ENCODE peak calls at places on chromosomes 12 and 14, in eight cellular contexts. L, E, M, X, R, W, B and A are unnamed samples.

GRCh38 chr12:131882804-131883520 is 11.5 kb upstream of the ULK1 start:
- DNase-seq in L (no peak), E (peak), M (no peak), X (no peak), R (no peak), W (no peak), B (no peak), A (no peak)

GRCh38 chr14:36619131-36619530 is 36.7 kb upstream of the NKX2-8 start:
- DNase-seq in L (no peak), E (no peak), M (no peak), X (no peak), R (no peak), W (no peak), B (no peak), A (no peak)

GRCh38 chr12:57793920-57794319 is 11.3 kb downstream of the TSFM start:
- DNase-seq in L (no peak), E (peak), M (no peak), X (no peak), R (no peak), W (no peak), B (no peak), A (peak)

GRCh38 chr12:64528616-64529015 is 76.7 kb downstream of the TBK1 start:
- DNase-seq in L (no peak), E (peak), M (peak), X (no peak), R (no peak), W (no peak), B (no peak), A (no peak)

GRCh38 chr14:61188196-61188595 is 92.9 kb downstream of the TMEM30B start:
- DNase-seq in L (no peak), E (peak), M (no peak), X (no peak), R (no peak), W (no peak), B (no peak), A (no peak)

GRCh38 chr12:7155471-7156034 is 25.4 kb downstream of the CLSTN3 start:
- DNase-seq in L (peak), E (no peak), M (peak), X (no peak), R (no peak), W (no peak), B (no peak), A (no peak)

GRCh38 chr14:105168979-105169507 is 467 bp upstream of the JAG2 start:
- DNase-seq in L (peak), E (no peak), M (peak), X (peak), R (no peak), W (no peak), B (no peak), A (no peak)

GRCh38 chr12:24027352-24027751 is 77.9 kb upstream of the SOX5 start:
- DNase-seq in L (no peak), E (no peak), M (no peak), X (no peak), R (no peak), W (no peak), B (no peak), A (no peak)

GRCh38 chr12:92136883-92137582 is 8.6 kb downstream of the BTG1 start:
- DNase-seq in L (no peak), E (peak), M (no peak), X (no peak), R (no peak), W (no peak), B (no peak), A (peak)

GRCh38 chr12:110590806-110591326 is 7.7 kb upstream of the PPTC7 start:
- DNase-seq in L (no peak), E (no peak), M (no peak), X (peak), R (no peak), W (peak), B (no peak), A (no peak)

GRCh38 chr14:23147676-23148075 is 28.6 kb upstream of the CEBPE start:
- DNase-seq in L (no peak), E (peak), M (no peak), X (no peak), R (peak), W (no peak), B (no peak), A (no peak)

GRCh38 chr12:15152456-15152855 is 68.8 kb downstream of the RERG start:
- DNase-seq in L (no peak), E (no peak), M (no peak), X (no peak), R (no peak), W (no peak), B (no peak), A (no peak)

GRCh38 chr14:70822706-70823185 is 13.4 kb upstream of the MAP3K9 start:
- DNase-seq in L (no peak), E (peak), M (peak), X (no peak), R (peak), W (no peak), B (no peak), A (no peak)

GRCh38 chr12:130111965-130112496 is 50.2 kb upstream of the FZD10 start:
- DNase-seq in L (no peak), E (no peak), M (no peak), X (no peak), R (no peak), W (no peak), B (no peak), A (no peak)

GRCh38 chr14:75044322-75044721 is 6.9 kb downstream of the MLH3 start:
- DNase-seq in L (no peak), E (peak), M (no peak), X (no peak), R (no peak), W (no peak), B (no peak), A (peak)

GRCh38 chr14:39114073-39114838 is at the start of gene GEMIN2:
- DNase-seq in L (peak), E (peak), M (peak), X (peak), R (peak), W (peak), B (peak), A (peak)

GRCh38 chr12:89194683-89195082 is 157.6 kb downstream of the DUSP6 start:
- DNase-seq in L (no peak), E (no peak), M (no peak), X (no peak), R (no peak), W (no peak), B (no peak), A (no peak)

GRCh38 chr12:78120866-78121590 is 290.3 kb downstream of the NAV3 start:
- DNase-seq in L (no peak), E (peak), M (no peak), X (peak), R (no peak), W (no peak), B (no peak), A (peak)

GRCh38 chr12:8692573-8692972 is 5.2 kb upstream of the RIMKLB start:
- DNase-seq in L (no peak), E (no peak), M (peak), X (peak), R (no peak), W (peak), B (no peak), A (no peak)

GRCh38 chr12:20174776-20175175 is 193.6 kb upstream of the PDE3A start:
- DNase-seq in L (no peak), E (no peak), M (no peak), X (no peak), R (no peak), W (no peak), B (no peak), A (no peak)

GRCh38 chr14:64971890-64972785 is at the start of gene RAB15:
- DNase-seq in L (no peak), E (peak), M (peak), X (peak), R (peak), W (peak), B (peak), A (no peak)

GRCh38 chr12:54175130-54175963 is 13.4 kb downstream of the SMUG1 start:
- DNase-seq in L (no peak), E (no peak), M (no peak), X (peak), R (peak), W (peak), B (no peak), A (no peak)

GRCh38 chr14:74203546-74203945 is 35.7 kb upstream of the VSX2 start:
- DNase-seq in L (no peak), E (no peak), M (no peak), X (no peak), R (no peak), W (no peak), B (no peak), A (no peak)

GRCh38 chr14:92362781-92363235 is 39.8 kb downstream of the SLC24A4 start:
- DNase-seq in L (no peak), E (peak), M (no peak), X (no peak), R (no peak), W (no peak), B (no peak), A (no peak)

GRCh38 chr12:26845057-26845666 is 12.2 kb upstream of the ITPR2 start:
- DNase-seq in L (no peak), E (peak), M (peak), X (peak), R (peak), W (no peak), B (no peak), A (no peak)

GRCh38 chr14:104784846-104785707 is 10.5 kb downstream of the AKT1 start:
- DNase-seq in L (no peak), E (no peak), M (no peak), X (no peak), R (peak), W (no peak), B (no peak), A (no peak)

GRCh38 chr14:58808828-58809227 is 171.1 kb downstream of the DACT1 start:
- DNase-seq in L (peak), E (peak), M (no peak), X (no peak), R (peak), W (no peak), B (no peak), A (no peak)

GRCh38 chr12:7142057-7142644 is 12.0 kb downstream of the CLSTN3 start:
- DNase-seq in L (peak), E (peak), M (peak), X (peak), R (peak), W (peak), B (peak), A (peak)

GRCh38 chr12:3964404-3964803 is 91.2 kb upstream of the PARP11 start:
- DNase-seq in L (no peak), E (no peak), M (peak), X (no peak), R (no peak), W (no peak), B (no peak), A (no peak)

GRCh38 chr12:49233842-49234526 is 30.9 kb upstream of the TUBA1C start:
- DNase-seq in L (peak), E (no peak), M (no peak), X (peak), R (peak), W (peak), B (no peak), A (no peak)

GRCh38 chr14:56002876-56003625 is 115.2 kb upstream of the PELI2 start:
- DNase-seq in L (no peak), E (no peak), M (no peak), X (no peak), R (no peak), W (peak), B (no peak), A (no peak)

GRCh38 chr12:26319511-26319910 is 124.1 kb downstream of the SSPN start:
- DNase-seq in L (no peak), E (peak), M (no peak), X (no peak), R (no peak), W (no peak), B (no peak), A (no peak)

GRCh38 chr14:81517798-81518398 is 15.8 kb downstream of the SEL1L start:
- DNase-seq in L (no peak), E (no peak), M (no peak), X (no peak), R (no peak), W (no peak), B (no peak), A (no peak)

GRCh38 chr14:100838493-100839440 is 12.8 kb downstream of the MEG3 start:
- DNase-seq in L (no peak), E (no peak), M (no peak), X (no peak), R (no peak), W (no peak), B (no peak), A (no peak)

GRCh38 chr14:75427126-75427481 is 718 bp upstream of the JDP2 start:
- DNase-seq in L (no peak), E (no peak), M (no peak), X (no peak), R (no peak), W (peak), B (no peak), A (no peak)

GRCh38 chr12:55707841-55708694 is at the start of gene ITGA7:
- DNase-seq in L (peak), E (peak), M (peak), X (no peak), R (peak), W (peak), B (peak), A (no peak)

GRCh38 chr14:91116913-91117588 is 3.2 kb downstream of the DGLUCY start:
- DNase-seq in L (no peak), E (no peak), M (no peak), X (no peak), R (no peak), W (no peak), B (no peak), A (no peak)

GRCh38 chr12:32947203-32947795 is 50.7 kb upstream of the PKP2 start:
- DNase-seq in L (peak), E (no peak), M (no peak), X (peak), R (no peak), W (no peak), B (no peak), A (peak)